ENCODE peak calls at places on chromosome 2, in six cellular contexts. One of them, this sample, is unnamed.

GRCh38 chr2:27306657-27307544 is 1.3 kb downstream of the UCN start:
- DNase-seq in colonic mucosa: no peak
- DNase-seq in heart right ventricle: no peak
- DNase-seq in right atrium auricular region: no peak
- DNase-seq in HFFc6: no peak
- DNase-seq in A549: no peak
- DNase-seq in this sample: no peak

GRCh38 chr2:121664713-121665112 is 15.5 kb upstream of the CLASP1 start:
- DNase-seq in colonic mucosa: no peak
- DNase-seq in A549: no peak
- DNase-seq in HFFc6: no peak
- DNase-seq in heart right ventricle: no peak
- DNase-seq in right atrium auricular region: no peak
- DNase-seq in this sample: no peak

GRCh38 chr2:48954935-48955334 is 199.4 kb downstream of the FSHR start:
- DNase-seq in heart right ventricle: no peak
- DNase-seq in HFFc6: no peak
- DNase-seq in colonic mucosa: no peak
- DNase-seq in right atrium auricular region: no peak
- DNase-seq in A549: no peak
- DNase-seq in this sample: no peak

GRCh38 chr2:135664623-135665068 is 77.0 kb upstream of the UBXN4 start:
- DNase-seq in right atrium auricular region: no peak
- DNase-seq in A549: no peak
- DNase-seq in HFFc6: peak
- DNase-seq in colonic mucosa: no peak
- DNase-seq in heart right ventricle: no peak
- DNase-seq in this sample: no peak

GRCh38 chr2:54504866-54505265 is 48.7 kb downstream of the SPTBN1 start:
- DNase-seq in HFFc6: no peak
- DNase-seq in A549: no peak
- DNase-seq in heart right ventricle: no peak
- DNase-seq in right atrium auricular region: no peak
- DNase-seq in colonic mucosa: no peak
- DNase-seq in this sample: no peak

GRCh38 chr2:207683879-207684627 is 27.4 kb upstream of the CCNYL1 start:
- DNase-seq in A549: peak
- DNase-seq in heart right ventricle: no peak
- DNase-seq in right atrium auricular region: no peak
- DNase-seq in HFFc6: peak
- DNase-seq in colonic mucosa: peak
- DNase-seq in this sample: no peak

GRCh38 chr2:32464441-32464840 is 107.6 kb downstream of the BIRC6 start:
- DNase-seq in colonic mucosa: no peak
- DNase-seq in HFFc6: no peak
- DNase-seq in heart right ventricle: no peak
- DNase-seq in A549: no peak
- DNase-seq in right atrium auricular region: no peak
- DNase-seq in this sample: no peak

GRCh38 chr2:239258248-239258647 is 142.6 kb downstream of the HDAC4 start:
- DNase-seq in right atrium auricular region: no peak
- DNase-seq in HFFc6: no peak
- DNase-seq in colonic mucosa: no peak
- DNase-seq in heart right ventricle: no peak
- DNase-seq in A549: no peak
- DNase-seq in this sample: no peak

GRCh38 chr2:59567115-59567514 is 986.3 kb downstream of the BCL11A start:
- DNase-seq in HFFc6: no peak
- DNase-seq in colonic mucosa: no peak
- DNase-seq in heart right ventricle: no peak
- DNase-seq in right atrium auricular region: no peak
- DNase-seq in A549: no peak
- DNase-seq in this sample: no peak

GRCh38 chr2:121242175-121242875 is 42.7 kb downstream of the TFCP2L1 start:
- DNase-seq in A549: no peak
- DNase-seq in HFFc6: no peak
- DNase-seq in heart right ventricle: no peak
- DNase-seq in right atrium auricular region: no peak
- DNase-seq in colonic mucosa: no peak
- DNase-seq in this sample: no peak

GRCh38 chr2:149068996-149069888 is 30.7 kb downstream of the LYPD6B start:
- DNase-seq in colonic mucosa: no peak
- DNase-seq in HFFc6: peak
- DNase-seq in heart right ventricle: no peak
- DNase-seq in right atrium auricular region: no peak
- DNase-seq in A549: no peak
- DNase-seq in this sample: no peak

GRCh38 chr2:207317358-207317984 is 151.7 kb upstream of the KLF7 start:
- DNase-seq in HFFc6: peak
- DNase-seq in colonic mucosa: no peak
- DNase-seq in right atrium auricular region: no peak
- DNase-seq in A549: peak
- DNase-seq in heart right ventricle: no peak
- DNase-seq in this sample: no peak

GRCh38 chr2:37283207-37283606 is 41.4 kb downstream of the PRKD3 start:
- DNase-seq in HFFc6: peak
- DNase-seq in heart right ventricle: no peak
- DNase-seq in right atrium auricular region: no peak
- DNase-seq in A549: no peak
- DNase-seq in colonic mucosa: no peak
- DNase-seq in this sample: no peak

GRCh38 chr2:15560404-15560987 is 638 bp downstream of the NBAS start:
- DNase-seq in heart right ventricle: no peak
- DNase-seq in right atrium auricular region: no peak
- DNase-seq in HFFc6: peak
- DNase-seq in colonic mucosa: peak
- DNase-seq in A549: peak
- DNase-seq in this sample: no peak

GRCh38 chr2:16320716-16321115 is 344.9 kb downstream of the CYRIA start:
- DNase-seq in colonic mucosa: no peak
- DNase-seq in HFFc6: no peak
- DNase-seq in A549: no peak
- DNase-seq in right atrium auricular region: no peak
- DNase-seq in heart right ventricle: no peak
- DNase-seq in this sample: no peak

GRCh38 chr2:128249555-128249954 is 69.1 kb downstream of the HS6ST1 start:
- DNase-seq in HFFc6: no peak
- DNase-seq in heart right ventricle: no peak
- DNase-seq in right atrium auricular region: peak
- DNase-seq in colonic mucosa: no peak
- DNase-seq in A549: no peak
- DNase-seq in this sample: no peak

GRCh38 chr2:121886059-121886458 is 130.6 kb downstream of the TSN start:
- DNase-seq in heart right ventricle: no peak
- DNase-seq in right atrium auricular region: no peak
- DNase-seq in HFFc6: no peak
- DNase-seq in colonic mucosa: no peak
- DNase-seq in A549: no peak
- DNase-seq in this sample: no peak

GRCh38 chr2:182078988-182079602 is 93.4 kb downstream of the PPP1R1C start:
- DNase-seq in right atrium auricular region: no peak
- DNase-seq in A549: no peak
- DNase-seq in colonic mucosa: no peak
- DNase-seq in heart right ventricle: no peak
- DNase-seq in HFFc6: no peak
- DNase-seq in this sample: no peak

GRCh38 chr2:222436040-222436413 is 11.7 kb downstream of the SGPP2 start:
- DNase-seq in right atrium auricular region: no peak
- DNase-seq in HFFc6: no peak
- DNase-seq in heart right ventricle: no peak
- DNase-seq in A549: peak
- DNase-seq in colonic mucosa: no peak
- DNase-seq in this sample: no peak
- TF ChIP-seq CTCF in right atrium auricular region: no peak
- TF ChIP-seq CTCF in HFFc6: no peak
- TF ChIP-seq CTCF in heart right ventricle: no peak
- TF ChIP-seq CTCF in A549: no peak
- TF ChIP-seq CTCF in colonic mucosa: no peak
- TF ChIP-seq CTCF in this sample: no peak

GRCh38 chr2:132651115-132652099 is 18.6 kb downstream of the LYPD1 start:
- DNase-seq in heart right ventricle: no peak
- DNase-seq in A549: peak
- DNase-seq in right atrium auricular region: no peak
- DNase-seq in colonic mucosa: no peak
- DNase-seq in HFFc6: peak
- DNase-seq in this sample: no peak
- TF ChIP-seq CTCF in heart right ventricle: peak
- TF ChIP-seq CTCF in A549: peak
- TF ChIP-seq CTCF in right atrium auricular region: peak
- TF ChIP-seq CTCF in colonic mucosa: peak
- TF ChIP-seq CTCF in HFFc6: peak
- TF ChIP-seq CTCF in this sample: no peak

GRCh38 chr2:240561325-240561971 is 1.3 kb downstream of the DUSP28 start:
- DNase-seq in HFFc6: peak
- DNase-seq in heart right ventricle: no peak
- DNase-seq in A549: peak
- DNase-seq in colonic mucosa: peak
- DNase-seq in right atrium auricular region: peak
- DNase-seq in this sample: no peak
- TF ChIP-seq CTCF in HFFc6: no peak
- TF ChIP-seq CTCF in heart right ventricle: no peak
- TF ChIP-seq CTCF in A549: no peak
- TF ChIP-seq CTCF in colonic mucosa: no peak
- TF ChIP-seq CTCF in right atrium auricular region: no peak
- TF ChIP-seq CTCF in this sample: no peak

DNA sequence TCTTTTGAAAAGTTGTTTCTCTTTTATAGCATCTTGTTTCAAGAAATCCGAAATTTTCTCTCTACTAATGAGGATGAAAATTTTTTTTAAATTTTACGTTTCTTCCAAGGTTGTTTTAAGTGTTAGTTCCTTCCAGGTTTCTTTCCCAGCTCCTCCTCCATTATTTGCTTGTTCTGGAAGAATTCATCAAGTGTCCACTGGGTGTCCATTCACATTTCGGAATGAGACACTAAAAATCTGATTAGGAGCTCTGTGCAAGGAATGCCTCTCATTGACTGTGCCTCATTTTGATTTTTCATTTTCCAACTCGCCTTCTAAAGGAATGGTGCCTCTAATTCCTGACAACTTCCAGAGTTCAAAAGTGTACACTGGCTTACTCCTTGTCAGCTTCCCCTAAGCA is 6.1 kb downstream of the SP100 start:
- DNase-seq in HFFc6: no peak
- DNase-seq in heart right ventricle: no peak
- DNase-seq in right atrium auricular region: no peak
- DNase-seq in colonic mucosa: no peak
- DNase-seq in A549: no peak
- DNase-seq in this sample: no peak
- TF ChIP-seq CTCF in HFFc6: peak
- TF ChIP-seq CTCF in heart right ventricle: no peak
- TF ChIP-seq CTCF in right atrium auricular region: no peak
- TF ChIP-seq CTCF in colonic mucosa: no peak
- TF ChIP-seq CTCF in A549: no peak
- TF ChIP-seq CTCF in this sample: no peak

GRCh38 chr2:180656455-180656847 is 324.0 kb upstream of the UBE2E3 start:
- DNase-seq in right atrium auricular region: no peak
- DNase-seq in A549: peak
- DNase-seq in HFFc6: peak
- DNase-seq in colonic mucosa: no peak
- DNase-seq in heart right ventricle: no peak
- DNase-seq in this sample: no peak

GRCh38 chr2:180657054-180657453 is 323.4 kb upstream of the UBE2E3 start:
- DNase-seq in A549: peak
- DNase-seq in HFFc6: peak
- DNase-seq in colonic mucosa: no peak
- DNase-seq in heart right ventricle: no peak
- DNase-seq in right atrium auricular region: no peak
- DNase-seq in this sample: no peak

GRCh38 chr2:180655393-180655792 is 325.0 kb upstream of the UBE2E3 start:
- DNase-seq in A549: no peak
- DNase-seq in heart right ventricle: no peak
- DNase-seq in right atrium auricular region: no peak
- DNase-seq in colonic mucosa: no peak
- DNase-seq in HFFc6: no peak
- DNase-seq in this sample: no peak

GRCh38 chr2:180653481-180653880 is 326.9 kb upstream of the UBE2E3 start:
- DNase-seq in HFFc6: no peak
- DNase-seq in colonic mucosa: no peak
- DNase-seq in heart right ventricle: no peak
- DNase-seq in A549: no peak
- DNase-seq in right atrium auricular region: no peak
- DNase-seq in this sample: no peak

DNA sequence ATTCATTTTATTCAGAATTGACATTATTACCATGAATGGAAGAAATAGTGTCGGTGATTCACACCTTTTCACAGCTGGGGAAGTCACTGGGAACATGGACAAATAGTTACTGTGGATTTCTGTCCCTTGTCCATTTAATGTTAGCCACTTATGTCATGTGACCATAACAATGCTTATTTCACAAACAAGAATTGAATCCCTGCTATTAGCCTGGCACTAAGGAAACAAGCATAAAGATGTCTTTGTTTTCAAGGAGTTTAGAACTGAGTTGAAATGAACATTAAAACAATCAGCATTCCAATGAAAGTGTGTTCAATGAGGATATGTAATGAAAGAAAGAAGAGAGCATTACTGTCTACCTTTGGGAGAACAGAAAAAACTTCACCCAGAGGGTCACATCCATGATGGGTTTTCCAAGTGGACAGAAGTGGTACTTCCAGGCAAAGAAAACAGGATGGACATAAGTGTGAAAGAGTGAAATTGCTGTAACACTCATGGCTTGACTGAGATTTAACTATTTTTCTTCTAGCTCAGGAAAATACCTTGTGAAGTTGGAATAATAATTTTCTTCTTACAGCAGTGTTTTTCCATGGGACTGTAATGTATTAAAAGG is 324.5 kb upstream of the UBE2E3 start:
- DNase-seq in colonic mucosa: no peak
- DNase-seq in heart right ventricle: no peak
- DNase-seq in right atrium auricular region: no peak
- DNase-seq in A549: peak
- DNase-seq in HFFc6: no peak
- DNase-seq in this sample: no peak
- TF ChIP-seq CTCF in colonic mucosa: no peak
- TF ChIP-seq CTCF in heart right ventricle: no peak
- TF ChIP-seq CTCF in right atrium auricular region: no peak
- TF ChIP-seq CTCF in A549: no peak
- TF ChIP-seq CTCF in HFFc6: peak
- TF ChIP-seq CTCF in this sample: peak

GRCh38 chr2:44342854-44343253 is 18.4 kb downstream of the PREPL start:
- DNase-seq in colonic mucosa: no peak
- DNase-seq in HFFc6: no peak
- DNase-seq in heart right ventricle: no peak
- DNase-seq in A549: peak
- DNase-seq in right atrium auricular region: no peak
- DNase-seq in this sample: no peak
- TF ChIP-seq CTCF in colonic mucosa: no peak
- TF ChIP-seq CTCF in HFFc6: peak
- TF ChIP-seq CTCF in heart right ventricle: peak
- TF ChIP-seq CTCF in A549: peak
- TF ChIP-seq CTCF in right atrium auricular region: no peak
- TF ChIP-seq CTCF in this sample: no peak

This sample was measured in thoracic aorta.